ENCODE peak calls at places on chromosomes 12 and 14, in ten cellular contexts. C is cardiac muscle cell, V is upper lobe of right lung, J is psoas muscle, P is IMR-90, E is transverse colon, A is lung, D is GM23338, G is esophagus squamous epithelium, F is Peyer's patch. O is an unnamed sample.

GRCh38 chr14:61620130-61620946 is 75.0 kb upstream of the HIF1A start:
- DNase-seq in F (no peak), V (no peak), C (peak; percentile 98), E (no peak), D (no peak), A (no peak), P (peak; percentile 89), G (no peak), J (no peak), O (no peak)

GRCh38 chr12:65432606-65433005 is 154.1 kb downstream of the MSRB3 start:
- DNase-seq in P (no peak), A (no peak), C (no peak), D (no peak), F (no peak), E (no peak), V (no peak), G (no peak), J (no peak), O (no peak)

GRCh38 chr14:21039585-21040369 is 2.4 kb upstream of the RNASE7 start:
- DNase-seq in P (peak; percentile 67), V (no peak), A (no peak), J (peak; percentile 70), D (peak; percentile 90), G (no peak), F (peak; percentile 24), E (peak; percentile 45), C (peak; percentile 86), O (peak; percentile 64)

GRCh38 chr12:77925536-77926108 is 94.9 kb downstream of the NAV3 start:
- DNase-seq in A (peak; percentile 55), E (peak; percentile 54), J (peak; percentile 70), C (peak; percentile 97), G (no peak), D (peak; percentile 94), P (peak; percentile 92), V (peak; percentile 64), F (no peak), O (peak; percentile 56)

GRCh38 chr12:121626853-121627623 is 708 bp downstream of the ORAI1 start:
- DNase-seq in P (peak; percentile 61), F (peak; percentile 79), A (peak; percentile 54), D (peak; percentile 88), E (peak; percentile 63), G (no peak), J (peak; percentile 77), C (peak; percentile 75), V (peak; percentile 86), O (peak; percentile 76)

GRCh38 chr14:101243587-101244338 is 317.5 kb upstream of the DIO3 start:
- DNase-seq in A (no peak), G (no peak), P (no peak), F (no peak), C (no peak), V (no peak), D (no peak), J (peak; percentile 10), E (no peak), O (no peak)

GRCh38 chr14:97411938-97412612 is 614.9 kb downstream of the VRK1 start:
- DNase-seq in G (no peak), A (no peak), F (no peak), C (no peak), E (no peak), D (peak; percentile 76), J (no peak), P (no peak), V (no peak), O (no peak)

GRCh38 chr12:117024961-117025480 is 74.2 kb downstream of the TESC start:
- DNase-seq in J (no peak), A (no peak), P (no peak), G (no peak), E (no peak), F (no peak), V (no peak), C (no peak), D (no peak), O (peak; percentile 65)

GRCh38 chr14:62654641-62655040 is 390.6 kb downstream of the KCNH5 start:
- DNase-seq in P (peak; percentile 64), V (no peak), G (no peak), A (no peak), C (peak; percentile 51), J (no peak), D (no peak), E (no peak), F (no peak), O (no peak)
- H3K27me3 ChIP-seq in P (no peaks in the 10 kb centered on the region), V (no peaks in the 10 kb centered on the region), G (no peaks in the 10 kb centered on the region), A (no peaks in the 10 kb centered on the region), C (no peaks in the 10 kb centered on the region), J (no peaks in the 10 kb centered on the region), D (no peaks in the 10 kb centered on the region), E (no peaks in the 10 kb centered on the region), F (no peaks in the 10 kb centered on the region), O (no peaks in the 10 kb centered on the region)

GRCh38 chr14:73727181-73727580 is 13.0 kb upstream of the PNMA1 start:
- DNase-seq in J (no peak), G (no peak), D (no peak), C (no peak), E (no peak), V (peak; percentile 61), F (no peak), P (no peak), A (no peak), O (no peak)

GRCh38 chr14:73725116-73726024 is 11.2 kb upstream of the PNMA1 start:
- DNase-seq in G (no peak), C (peak; percentile 65), P (peak; percentile 59), V (peak; percentile 63), D (no peak), J (peak; percentile 75), F (no peak), E (no peak), A (no peak), O (no peak)

GRCh38 chr14:73728106-73729014 is 14.2 kb upstream of the PNMA1 start:
- DNase-seq in A (peak; percentile 92), E (peak; percentile 94), C (peak; percentile 88), P (peak; percentile 63), D (peak; percentile 92), V (peak; percentile 87), J (peak; percentile 92), G (no peak), F (peak; percentile 79), O (peak; percentile 89)

GRCh38 chr14:73724696-73725095 is 10.5 kb upstream of the PNMA1 start:
- DNase-seq in E (no peak), J (no peak), A (no peak), P (no peak), F (no peak), G (no peak), D (no peak), V (peak; percentile 41), C (no peak), O (no peak)

DNA sequence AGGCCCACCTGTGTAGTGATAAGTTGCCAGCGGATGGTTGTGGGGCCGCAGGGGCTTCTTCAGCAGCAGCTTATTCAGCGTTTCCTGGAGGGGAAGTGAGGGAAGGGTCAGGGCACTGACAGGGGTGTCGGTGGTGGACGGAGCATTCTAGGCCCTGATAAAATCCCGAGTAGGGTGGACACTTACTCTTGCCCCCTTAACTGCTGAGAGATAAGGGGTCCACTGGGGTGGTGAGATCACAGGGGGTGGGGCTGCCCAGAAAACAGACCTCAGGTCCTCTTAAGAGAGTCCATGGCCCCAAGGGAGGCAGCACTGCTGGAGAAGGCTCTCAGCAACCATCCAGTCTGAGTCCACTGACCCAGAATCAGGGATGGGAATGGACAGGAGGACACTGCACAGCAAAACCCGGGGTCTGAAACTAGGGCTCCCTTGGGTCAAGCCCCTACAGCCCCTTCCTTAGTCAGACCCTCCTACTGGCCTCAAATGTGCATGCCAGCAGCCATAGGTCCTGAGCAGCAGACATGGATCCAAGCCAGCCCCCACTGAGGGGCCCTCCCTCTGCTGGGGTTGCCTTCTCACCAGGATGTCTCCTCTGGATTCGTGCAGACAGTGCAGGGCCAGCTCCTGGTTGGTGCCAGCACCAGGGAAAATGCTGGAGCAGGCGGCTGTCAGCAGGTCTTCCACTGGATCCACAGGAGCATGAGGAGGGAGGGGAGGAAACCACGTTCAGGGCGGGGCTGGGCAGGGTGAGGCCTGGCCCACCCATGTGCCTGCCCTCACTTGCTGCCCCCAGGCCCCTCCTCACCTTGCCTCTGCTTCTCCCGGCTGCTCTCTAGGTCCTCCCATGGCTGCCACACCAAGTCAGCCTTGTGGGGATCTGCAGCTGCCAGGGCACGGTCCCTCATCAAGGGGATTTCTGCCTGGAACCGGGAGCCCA is 12.1 kb upstream of the PNMA1 start:
- DNase-seq in G (no peak), C (peak; percentile 61), D (no peak), V (peak; percentile 57), P (no peak), F (no peak), A (no peak), J (no peak), E (no peak), O (peak; percentile 63)
- H3K4me1 ChIP-seq in G (peaks cover 81% of the 10 kb centered on the region), C (peaks cover 8% of the 10 kb centered on the region), D (peaks cover 25% of the 10 kb centered on the region), V (peaks cover 46% of the 10 kb centered on the region), P (peaks cover 36% of the 10 kb centered on the region), F (peaks cover 5% of the 10 kb centered on the region), A (peaks cover 6% of the 10 kb centered on the region), J (peaks cover 78% of the 10 kb centered on the region), E (peaks cover 47% of the 10 kb centered on the region), O (no peaks in the 10 kb centered on the region)

GRCh38 chr12:5040368-5040767 is 3.3 kb upstream of the KCNA5 start:
- DNase-seq in J (no peak), F (no peak), D (no peak), G (no peak), A (no peak), E (no peak), C (no peak), V (no peak), P (no peak), O (no peak)

GRCh38 chr12:5043589-5044419 is at the start of gene KCNA5:
- DNase-seq in V (no peak), J (no peak), P (no peak), E (no peak), F (peak; percentile 30), A (no peak), G (no peak), D (peak; percentile 74), C (peak; percentile 3), O (peak; percentile 69)

GRCh38 chr12:5047729-5048128 is 4.0 kb downstream of the KCNA5 start:
- DNase-seq in E (no peak), D (no peak), C (no peak), J (no peak), G (no peak), P (no peak), A (no peak), V (no peak), F (no peak), O (no peak)

GRCh38 chr12:5047094-5047493 is 3.4 kb downstream of the KCNA5 start:
- DNase-seq in A (no peak), J (no peak), G (no peak), C (no peak), D (no peak), V (no peak), F (no peak), P (no peak), E (no peak), O (no peak)

DNA sequence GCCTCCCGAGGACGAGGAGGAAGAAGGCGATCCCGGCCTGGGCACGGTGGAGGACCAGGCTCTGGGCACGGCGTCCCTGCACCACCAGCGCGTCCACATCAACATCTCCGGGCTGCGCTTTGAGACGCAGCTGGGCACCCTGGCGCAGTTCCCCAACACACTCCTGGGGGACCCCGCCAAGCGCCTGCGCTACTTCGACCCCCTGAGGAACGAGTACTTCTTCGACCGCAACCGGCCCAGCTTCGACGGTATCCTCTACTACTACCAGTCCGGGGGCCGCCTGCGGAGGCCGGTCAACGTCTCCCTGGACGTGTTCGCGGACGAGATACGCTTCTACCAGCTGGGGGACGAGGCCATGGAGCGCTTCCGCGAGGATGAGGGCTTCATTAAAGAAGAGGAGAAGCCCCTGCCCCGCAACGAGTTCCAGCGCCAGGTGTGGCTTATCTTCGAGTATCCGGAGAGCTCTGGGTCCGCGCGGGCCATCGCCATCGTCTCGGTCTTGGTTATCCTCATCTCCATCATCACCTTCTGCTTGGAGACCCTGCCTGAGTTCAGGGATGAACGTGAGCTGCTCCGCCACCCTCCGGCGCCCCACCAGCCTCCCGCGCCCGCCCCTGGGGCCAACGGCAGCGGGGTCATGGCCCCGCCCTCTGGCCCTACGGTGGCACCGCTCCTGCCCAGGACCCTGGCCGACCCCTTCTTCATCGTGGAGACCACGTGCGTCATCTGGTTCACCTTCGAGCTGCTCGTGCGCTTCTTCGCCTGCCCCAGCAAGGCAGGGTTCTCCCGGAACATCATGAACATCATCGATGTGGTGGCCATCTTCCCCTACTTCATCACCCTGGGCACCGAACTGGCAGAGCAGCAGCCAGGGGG is 979 bp downstream of the KCNA5 start:
- DNase-seq in D (peak; percentile 42), C (no peak), J (no peak), G (no peak), F (no peak), V (no peak), P (no peak), A (no peak), E (no peak), O (no peak)
- H3K27me3 ChIP-seq in D (peaks cover 73% of the 10 kb centered on the region), C (peaks cover 31% of the 10 kb centered on the region), J (peaks cover 21% of the 10 kb centered on the region), G (peaks cover 7% of the 10 kb centered on the region), F (no peaks in the 10 kb centered on the region), V (peaks cover 61% of the 10 kb centered on the region), P (peaks cover 72% of the 10 kb centered on the region), A (peaks cover 4% of the 10 kb centered on the region), E (peaks cover 67% of the 10 kb centered on the region), O (no peaks in the 10 kb centered on the region)

GRCh38 chr14:99554757-99555531 is 49.1 kb downstream of the CCDC85C start:
- DNase-seq in F (no peak), D (no peak), A (peak; percentile 53), J (no peak), P (no peak), V (no peak), G (no peak), C (no peak), E (peak; percentile 66), O (peak; percentile 90)

GRCh38 chr14:99552572-99553216 is 51.3 kb downstream of the CCDC85C start:
- DNase-seq in C (no peak), J (no peak), D (no peak), A (no peak), G (no peak), E (peak; percentile 86), V (no peak), P (no peak), F (no peak), O (peak; percentile 76)

GRCh38 chr14:99554184-99554583 is 49.8 kb downstream of the CCDC85C start:
- DNase-seq in F (no peak), D (no peak), E (no peak), A (no peak), J (no peak), V (no peak), P (no peak), C (no peak), G (no peak), O (peak; percentile 92)

GRCh38 chr14:99559286-99559990 is 44.6 kb downstream of the CCDC85C start:
- DNase-seq in E (no peak), P (no peak), C (peak; percentile 26), G (no peak), F (no peak), A (no peak), J (no peak), D (no peak), V (no peak), O (no peak)

DNA sequence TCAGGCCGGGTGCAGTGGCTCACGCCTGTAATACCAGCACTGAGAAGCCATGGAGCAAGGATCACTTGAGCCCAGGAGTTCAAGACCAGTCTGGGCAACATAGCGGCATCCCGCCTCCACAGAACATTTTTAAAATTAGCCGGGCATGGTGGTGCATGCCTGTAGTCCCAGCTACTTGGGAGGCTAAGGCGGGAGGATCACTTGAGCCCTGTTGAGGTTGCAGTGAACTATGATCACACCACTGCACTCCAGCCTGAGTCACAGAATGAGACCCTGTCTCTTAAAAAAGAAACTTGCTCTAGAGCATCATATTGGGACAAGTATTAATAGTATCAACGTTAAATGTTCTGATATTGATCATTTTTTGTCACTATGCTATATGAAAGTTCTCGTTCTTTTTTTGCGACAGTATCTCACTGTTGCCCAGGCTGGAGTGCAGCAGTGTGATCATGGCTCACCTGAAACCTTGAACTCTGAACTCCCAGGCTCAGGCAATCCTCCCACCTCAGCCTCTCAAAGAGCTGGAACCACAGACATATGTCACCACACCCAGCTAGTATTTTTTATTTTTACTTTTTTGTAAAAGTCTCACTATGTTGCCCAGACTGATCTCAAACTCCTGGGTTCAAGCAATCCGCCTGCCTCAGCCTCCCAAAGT is 47.7 kb downstream of the CCDC85C start:
- DNase-seq in J (no peak), F (no peak), E (no peak), G (no peak), P (no peak), V (no peak), D (no peak), A (no peak), C (no peak), O (no peak)
- H3K4me1 ChIP-seq in J (no peaks in the 10 kb centered on the region), F (peaks cover 5% of the 10 kb centered on the region), E (peaks cover 52% of the 10 kb centered on the region), G (peaks cover 55% of the 10 kb centered on the region), P (peaks cover 3% of the 10 kb centered on the region), V (no peaks in the 10 kb centered on the region), D (no peaks in the 10 kb centered on the region), A (peaks cover 3% of the 10 kb centered on the region), C (no peaks in the 10 kb centered on the region), O (peaks cover 58% of the 10 kb centered on the region)

O was measured in pancreas.